ENCODE peak calls at places on chromosomes 7 and 10, in five cellular contexts. Q is stimulated activated CD4-positive, alpha-beta T cell treated with anti-CD3 and anti-CD28 coated beads, Interleukin-1b, Interleukin-23, amount 100 ng/mL, for 1 hour; X is HepG2; N is Karpas-422; Z is HT1080. M is an unnamed sample.

GRCh38 chr7:157594306-157594705 is 257.5 kb downstream of the DNAJB6 start:
- DNase-seq in Q (no peak), Z (no peak), X (no peak), N (no peak), M (no peak)

GRCh38 chr10:110993024-110993693 is 73.8 kb downstream of the SHOC2 start:
- DNase-seq in Q (no peak), X (no peak), N (no peak), Z (peak), M (peak)

GRCh38 chr10:18238875-18239485 is 98.8 kb downstream of the CACNB2 start:
- DNase-seq in X (peak), Q (no peak), N (peak), Z (no peak), M (peak)

GRCh38 chr10:72886596-72887522 is 6.7 kb upstream of the OIT3 start:
- DNase-seq in Z (peak), X (no peak), N (no peak), Q (no peak), M (no peak)

GRCh38 chr10:19204239-19204917 is 155.8 kb downstream of the MALRD1 start:
- DNase-seq in Q (no peak), X (no peak), Z (no peak), N (no peak), M (no peak)

GRCh38 chr10:68871731-68872342 is 29.3 kb upstream of the DDX50 start:
- DNase-seq in X (peak), Z (peak), N (no peak), Q (no peak), M (no peak)

GRCh38 chr10:76779163-76779820 is 858.3 kb downstream of the KCNMA1 start:
- DNase-seq in Z (peak), Q (no peak), X (no peak), N (no peak), M (no peak)

GRCh38 chr7:30841025-30841735 is 70.0 kb downstream of the MINDY4 start:
- DNase-seq in Z (no peak), Q (no peak), X (no peak), N (no peak), M (no peak)

GRCh38 chr7:98211221-98211675 is at the start of gene BHLHA15:
- DNase-seq in N (no peak), Q (no peak), Z (no peak), X (peak), M (peak)

GRCh38 chr7:100942038-100942774 is 7.1 kb upstream of the MUC3A start:
- DNase-seq in X (no peak), Z (no peak), N (no peak), Q (no peak), M (peak)

GRCh38 chr10:128078136-128078969 is 47.9 kb downstream of the MKI67 start:
- DNase-seq in Z (peak), X (peak), N (peak), Q (no peak), M (peak)

GRCh38 chr10:112755446-112756117 is 194.5 kb upstream of the TCF7L2 start:
- DNase-seq in Z (no peak), X (peak), N (no peak), Q (no peak), M (no peak)

GRCh38 chr7:135275971-135276580 is 42.4 kb downstream of the STRA8 start:
- DNase-seq in Q (no peak), X (no peak), N (no peak), Z (no peak), M (no peak)

GRCh38 chr10:43939389-43939938 is 290.8 kb upstream of the ZNF32 start:
- DNase-seq in N (peak), Q (no peak), Z (no peak), X (no peak), M (no peak)

GRCh38 chr10:112565434-112566053 is 118.5 kb downstream of the VTI1A start:
- DNase-seq in N (peak), Q (no peak), X (peak), Z (peak), M (peak)

GRCh38 chr7:74993121-74993520 is 28.6 kb downstream of the CASTOR2 start:
- DNase-seq in X (no peak), Z (no peak), N (no peak), Q (no peak), M (no peak)

GRCh38 chr7:3430588-3430987 is 129.5 kb downstream of the SDK1 start:
- DNase-seq in N (peak), Q (no peak), X (no peak), Z (no peak), M (peak)

GRCh38 chr7:5677538-5678294 is 103.7 kb downstream of the RNF216 start:
- DNase-seq in N (peak), Z (peak), X (peak), Q (no peak), M (peak)

M was measured in RWPE1.